ENCODE peak calls at places on chromosomes 13 and 19, in seven cellular contexts. T is neuronal stem cell, Y is H1, F is mesenchymal stem cell, J is mesendoderm, X is H9, Q is IMR-90. B is an unnamed sample. For H3K4me1, the result is how much of the 10 kb centered on the place peaks cover.

GRCh38 chr19:15779756-15780476 is 7.5 kb upstream of the OR10H5 start:
- DNase-seq in T (no peak), Y (no peak), F (no peak), J (no peak), X (no peak), Q (no peak), B (no peak)

GRCh38 chr19:18478545-18479311 is 40.8 kb upstream of the ISYNA1 start:
- DNase-seq in T (no peak), Y (no peak), F (peak), J (peak), X (no peak), Q (peak), B (peak)

GRCh38 chr19:7018828-7019227 is 2.4 kb downstream of the MBD3L2B start:
- DNase-seq in T (no peak), Y (no peak), F (no peak), J (no peak), X (no peak), Q (no peak), B (no peak)

GRCh38 chr19:18093439-18094161 is 4.0 kb upstream of the MAST3 start:
- DNase-seq in T (no peak), Y (no peak), F (no peak), J (peak), X (peak), Q (peak), B (peak)

GRCh38 chr13:31046711-31047279 is 114.3 kb downstream of the TEX26 start:
- DNase-seq in T (no peak), Y (no peak), F (peak), J (peak), X (no peak), Q (peak), B (no peak)

GRCh38 chr13:22940090-22940710 is 240.6 kb upstream of the SGCG start:
- DNase-seq in T (no peak), Y (no peak), F (no peak), J (no peak), X (no peak), Q (no peak), B (no peak)

GRCh38 chr13:95505265-95505664 is 47.3 kb upstream of the CLDN10 start:
- DNase-seq in T (no peak), Y (no peak), F (no peak), J (peak), X (peak), Q (no peak), B (no peak)

GRCh38 chr13:72437458-72437857 is 290.0 kb downstream of the MZT1 start:
- DNase-seq in T (no peak), Y (no peak), F (peak), J (peak), X (no peak), Q (peak), B (peak)

GRCh38 chr13:45196622-45197021 is 4.2 kb downstream of the KCTD4 start:
- DNase-seq in T (no peak), Y (no peak), F (peak), J (no peak), X (no peak), Q (peak), B (no peak)

GRCh38 chr13:70905035-70905434 is 796.8 kb upstream of the KLHL1 start:
- DNase-seq in T (no peak), Y (no peak), F (no peak), J (no peak), X (no peak), Q (no peak), B (no peak)

GRCh38 chr19:4673216-4673615 is 3.1 kb upstream of the MYDGF start:
- DNase-seq in T (no peak), Y (no peak), F (no peak), J (no peak), X (no peak), Q (no peak), B (no peak)

GRCh38 chr13:65789815-65790214 is 1440.3 kb downstream of the PCDH9 start:
- DNase-seq in T (no peak), Y (no peak), F (peak), J (no peak), X (no peak), Q (peak), B (no peak)

GRCh38 chr19:1675633-1676350 is 23.4 kb upstream of the TCF3 start:
- DNase-seq in T (no peak), Y (no peak), F (no peak), J (peak), X (peak), Q (no peak), B (no peak)

GRCh38 chr19:56314018-56314583 is 538 bp downstream of the ZSCAN5A start:
- DNase-seq in T (no peak), Y (peak), F (no peak), J (peak), X (no peak), Q (peak), B (no peak)

GRCh38 chr13:47144782-47145181 is 247.9 kb upstream of the HTR2A start:
- DNase-seq in T (no peak), Y (no peak), F (no peak), J (no peak), X (no peak), Q (no peak), B (no peak)

GRCh38 chr13:103443604-103444003 is 377.4 kb upstream of the SLC10A2 start:
- DNase-seq in T (no peak), Y (no peak), F (no peak), J (peak), X (no peak), Q (no peak), B (no peak)

GRCh38 chr13:96822900-96823299 is 171.4 kb downstream of the OXGR1 start:
- DNase-seq in T (no peak), Y (no peak), F (peak), J (peak), X (peak), Q (no peak), B (peak)

GRCh38 chr19:11204943-11205349 is 7.6 kb upstream of the KANK2 start:
- DNase-seq in T (no peak), Y (no peak), F (no peak), J (no peak), X (no peak), Q (no peak), B (no peak)

GRCh38 chr13:94327318-94327717 is 152.2 kb downstream of the DCT start:
- DNase-seq in T (no peak), Y (no peak), F (peak), J (peak), X (no peak), Q (no peak), B (no peak)

GRCh38 chr19:46639356-46640061 is 3.5 kb upstream of the GNG8 start:
- DNase-seq in T (no peak), Y (no peak), F (peak), J (peak), X (no peak), Q (peak), B (no peak)

GRCh38 chr13:79541426-79542049 is 60.6 kb downstream of the NDFIP2 start:
- DNase-seq in T (peak), Y (no peak), F (peak), J (peak), X (no peak), Q (peak), B (peak)

GRCh38 chr13:21674271-21675009 is 3.6 kb downstream of the FGF9 start:
- DNase-seq in T (peak), Y (no peak), F (no peak), J (peak), X (peak), Q (no peak), B (no peak)

GRCh38 chr19:22628401-22628800 is 5.7 kb upstream of the ZNF492 start:
- DNase-seq in T (no peak), Y (no peak), F (no peak), J (no peak), X (no peak), Q (no peak), B (no peak)

GRCh38 chr13:70541451-70541850 is 433.2 kb upstream of the KLHL1 start:
- DNase-seq in T (no peak), Y (no peak), F (no peak), J (no peak), X (no peak), Q (no peak), B (no peak)

GRCh38 chr19:38409631-38410133 is 6.8 kb downstream of the FAM98C start:
- DNase-seq in T (no peak), Y (no peak), F (no peak), J (no peak), X (no peak), Q (peak), B (no peak)
- H2BK5ac ChIP-seq in T (no peak), Y (no peak), F (no peak), J (no peak), X (no peak), Q (no peak), B (no peak)

GRCh38 chr19:40800339-40800996 is 1.5 kb downstream of the EGLN2 start:
- DNase-seq in T (no peak), Y (no peak), F (no peak), J (no peak), X (no peak), Q (no peak), B (no peak)

GRCh38 chr19:40798997-40799557 is at the start of gene EGLN2:
- DNase-seq in T (no peak), Y (no peak), F (no peak), J (no peak), X (no peak), Q (no peak), B (no peak)

GRCh38 chr19:40798223-40798996 is 581 bp upstream of the EGLN2 start:
- DNase-seq in T (peak), Y (peak), F (peak), J (peak), X (peak), Q (peak), B (peak)

GRCh38 chr19:40800997-40801377 is 2.0 kb downstream of the EGLN2 start:
- DNase-seq in T (no peak), Y (no peak), F (no peak), J (no peak), X (no peak), Q (no peak), B (no peak)

GRCh38 chr19:40799558-40800338 is 757 bp downstream of the EGLN2 start:
- DNase-seq in T (no peak), Y (no peak), F (peak), J (peak), X (no peak), Q (no peak), B (no peak)
- H3K4me1 ChIP-seq in T (under half), Y (under half), F (under half), J (under half), X (under half), Q (under half), B (under half)

GRCh38 chr19:51441410-51442390 is 16.6 kb downstream of the SIGLEC8 start:
- DNase-seq in T (no peak), Y (no peak), F (no peak), J (no peak), X (no peak), Q (no peak), B (peak)
- H2BK5ac ChIP-seq in T (no peak), Y (no peak), F (no peak), J (no peak), X (no peak), Q (no peak), B (no peak)

GRCh38 chr19:47697863-47698609 is 15.2 kb upstream of the EHD2 start:
- DNase-seq in T (peak), Y (peak), F (peak), J (peak), X (peak), Q (peak), B (peak)

GRCh38 chr19:47700934-47701716 is 12.1 kb upstream of the EHD2 start:
- DNase-seq in T (no peak), Y (no peak), F (no peak), J (no peak), X (no peak), Q (no peak), B (no peak)

GRCh38 chr19:47698631-47699359 is 14.4 kb upstream of the EHD2 start:
- DNase-seq in T (no peak), Y (no peak), F (no peak), J (no peak), X (no peak), Q (no peak), B (no peak)

GRCh38 chr19:47701717-47702552 is 11.3 kb upstream of the EHD2 start:
- DNase-seq in T (no peak), Y (no peak), F (no peak), J (no peak), X (no peak), Q (no peak), B (no peak)

GRCh38 chr19:47699360-47699917 is 13.8 kb upstream of the EHD2 start:
- DNase-seq in T (peak), Y (no peak), F (peak), J (peak), X (peak), Q (peak), B (peak)
- H3K4me1 ChIP-seq in T (under half), Y (under half), F (under half), J (under half), X (under half), Q (under half), B (under half)

GRCh38 chr19:2675892-2676291 is 26.6 kb downstream of the GNG7 start:
- DNase-seq in T (no peak), Y (no peak), F (no peak), J (no peak), X (no peak), Q (no peak), B (no peak)
- H2BK5ac ChIP-seq in T (no peak), Y (no peak), F (no peak), J (no peak), X (no peak), Q (no peak), B (no peak)

DNA sequence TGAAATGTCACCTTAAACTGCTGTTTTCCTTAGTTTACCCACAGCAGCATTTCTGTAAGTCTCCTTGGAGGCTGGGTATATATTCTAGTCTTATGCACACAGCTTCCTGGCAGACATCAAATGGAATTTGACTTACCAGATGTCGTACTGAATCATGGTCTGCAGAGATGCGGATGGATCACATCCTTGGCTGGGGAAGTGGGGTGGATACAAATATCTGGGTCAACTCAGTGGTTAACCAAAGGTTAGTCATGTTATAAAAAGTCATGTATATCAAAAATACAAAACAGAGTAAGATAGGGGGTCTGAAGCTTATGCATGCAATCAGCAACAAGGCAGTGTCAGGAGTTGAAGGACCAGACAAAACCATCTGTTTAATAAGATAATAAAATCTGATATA is 61.8 kb downstream of the WASF3 start:
- DNase-seq in T (no peak), Y (no peak), F (peak), J (no peak), X (no peak), Q (peak), B (no peak)
- H3K4me1 ChIP-seq in T (under half), Y (under half), F (under half), J (under half), X (under half), Q (under half), B (under half)

GRCh38 chr13:26965976-26966375 is 205.4 kb upstream of the GPR12 start:
- DNase-seq in T (no peak), Y (no peak), F (no peak), J (no peak), X (no peak), Q (peak), B (no peak)

GRCh38 chr13:26962671-26963070 is 202.1 kb upstream of the GPR12 start:
- DNase-seq in T (no peak), Y (no peak), F (no peak), J (no peak), X (no peak), Q (no peak), B (no peak)

GRCh38 chr13:26964278-26965057 is 203.9 kb upstream of the GPR12 start:
- DNase-seq in T (no peak), Y (no peak), F (peak), J (no peak), X (no peak), Q (peak), B (peak)

GRCh38 chr13:26967119-26968038 is 204.2 kb downstream of the USP12 start:
- DNase-seq in T (no peak), Y (no peak), F (peak), J (no peak), X (no peak), Q (no peak), B (no peak)

DNA sequence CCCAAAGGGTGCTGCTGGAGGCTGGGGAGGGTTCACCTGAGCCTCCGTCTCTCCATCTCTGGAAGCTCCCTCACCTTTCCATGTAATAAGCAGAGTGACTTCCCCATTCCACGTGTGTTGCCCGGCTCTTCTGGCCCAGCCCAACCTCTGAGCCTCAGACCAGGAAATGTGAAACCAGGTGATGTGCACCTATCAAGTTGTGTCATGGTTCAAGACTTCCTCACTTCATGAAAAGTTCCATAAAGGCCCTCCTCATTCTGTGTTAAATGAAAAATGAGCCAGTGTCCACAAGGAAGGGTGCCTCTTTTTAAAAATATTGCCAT is 204.4 kb upstream of the GPR12 start:
- DNase-seq in T (no peak), Y (no peak), F (no peak), J (no peak), X (no peak), Q (no peak), B (no peak)
- H2BK5ac ChIP-seq in T (no peak), Y (peak), F (no peak), J (no peak), X (no peak), Q (no peak), B (no peak)